ENCODE peak calls at places on chromosome 4, in five cellular contexts. I is suprapubic skin, U is lower leg skin, Z is HCT116, C is sigmoid colon. O is an unnamed sample.

GRCh38 chr4:96630839-96631238 is 790.9 kb downstream of the PDHA2 start:
- DNase-seq in I (no peak), C (no peak), U (no peak), Z (no peak), O (no peak)

GRCh38 chr4:69995526-69996016 is at the start of gene STATH:
- DNase-seq in I (no peak), C (no peak), U (no peak), Z (no peak), O (no peak)

GRCh38 chr4:45741897-45742296 is 382.0 kb downstream of the GABRG1 start:
- DNase-seq in Z (no peak), U (no peak), I (no peak), C (no peak), O (no peak)

GRCh38 chr4:5385741-5386251 is 322.6 kb downstream of the EVC2 start:
- DNase-seq in I (peak), U (no peak), C (no peak), Z (no peak), O (no peak)

GRCh38 chr4:12679217-12679616 is 804.9 kb downstream of the RAB28 start:
- DNase-seq in I (no peak), U (no peak), C (no peak), Z (peak), O (no peak)

GRCh38 chr4:115145393-115146160 is 32.2 kb upstream of the NDST4 start:
- DNase-seq in U (no peak), I (no peak), C (no peak), Z (no peak), O (no peak)

GRCh38 chr4:40200881-40201797 is 4.3 kb downstream of the RHOH start:
- DNase-seq in I (no peak), U (no peak), Z (no peak), C (no peak), O (peak)

GRCh38 chr4:127601029-127601428 is 31.7 kb upstream of the INTU start:
- DNase-seq in U (no peak), C (no peak), I (no peak), Z (no peak), O (no peak)

GRCh38 chr4:147924604-147925412 is 192.9 kb downstream of the ARHGAP10 start:
- DNase-seq in Z (no peak), C (no peak), I (no peak), U (no peak), O (no peak)

GRCh38 chr4:76753814-76754213 is 144.1 kb downstream of the SOWAHB start:
- DNase-seq in Z (no peak), U (no peak), I (no peak), C (no peak), O (no peak)

GRCh38 chr4:4853921-4854648 is 5.4 kb upstream of the MSX1 start:
- DNase-seq in I (no peak), Z (no peak), C (peak), U (no peak), O (no peak)

GRCh38 chr4:8302331-8302730 is 32.8 kb downstream of the HTRA3 start:
- DNase-seq in U (peak), Z (no peak), I (peak), C (peak), O (no peak)

GRCh38 chr4:77355731-77356130 is 198.7 kb downstream of the CCNG2 start:
- DNase-seq in Z (no peak), C (no peak), U (no peak), I (no peak), O (no peak)

GRCh38 chr4:99759346-99759984 is 57.2 kb upstream of the DAPP1 start:
- DNase-seq in C (no peak), I (no peak), Z (no peak), U (no peak), O (no peak)

GRCh38 chr4:8427761-8428287 is 12.7 kb downstream of the ACOX3 start:
- DNase-seq in C (peak), I (no peak), U (peak), Z (no peak), O (peak)

GRCh38 chr4:122221322-122221721 is 69.2 kb downstream of the BLTP1 start:
- DNase-seq in U (no peak), Z (no peak), I (no peak), C (no peak), O (no peak)

GRCh38 chr4:137083571-137083970 is 448.7 kb downstream of the PCDH18 start:
- DNase-seq in U (no peak), Z (no peak), C (no peak), I (no peak), O (no peak)

GRCh38 chr4:55920571-55920970 is 28.2 kb upstream of the CEP135 start:
- DNase-seq in I (no peak), U (no peak), C (no peak), Z (no peak), O (no peak)

GRCh38 chr4:168309781-168310180 is 8.8 kb downstream of the DDX60 start:
- DNase-seq in Z (no peak), C (no peak), I (no peak), U (no peak), O (peak)

GRCh38 chr4:125849869-125850268 is 535.1 kb downstream of the FAT4 start:
- DNase-seq in U (no peak), I (no peak), C (no peak), Z (no peak), O (no peak)

GRCh38 chr4:126071346-126072333 is 756.9 kb downstream of the FAT4 start:
- DNase-seq in U (no peak), C (no peak), Z (no peak), I (no peak), O (no peak)

GRCh38 chr4:16205298-16206164 is 20.7 kb downstream of the TAPT1 start:
- DNase-seq in C (no peak), U (no peak), I (no peak), Z (no peak), O (peak)

GRCh38 chr4:151117371-151117962 is 18.0 kb downstream of the RPS3A start:
- DNase-seq in U (no peak), I (no peak), Z (peak), C (no peak), O (peak)

GRCh38 chr4:126470862-126471261 is 1156.1 kb downstream of the FAT4 start:
- DNase-seq in Z (no peak), C (no peak), I (no peak), U (no peak), O (no peak)

GRCh38 chr4:36687681-36688080 is 406.3 kb downstream of the DTHD1 start:
- DNase-seq in Z (no peak), U (no peak), I (no peak), C (no peak), O (no peak)

GRCh38 chr4:55364691-55365346 is 18.8 kb downstream of the SRD5A3 start:
- DNase-seq in C (no peak), Z (no peak), U (no peak), I (no peak), O (no peak)

GRCh38 chr4:111045992-111046391 is 423.1 kb upstream of the PITX2 start:
- DNase-seq in U (no peak), I (no peak), C (no peak), Z (no peak), O (no peak)

GRCh38 chr4:72631296-72631695 is 62.3 kb upstream of the ADAMTS3 start:
- DNase-seq in C (peak), U (no peak), Z (no peak), I (no peak), O (peak)

GRCh38 chr4:129545599-129546278 is 449.8 kb downstream of the C4orf33 start:
- DNase-seq in I (no peak), U (no peak), Z (no peak), C (peak), O (no peak)

GRCh38 chr4:152696764-152697250 is 17.0 kb upstream of the TMEM154 start:
- DNase-seq in I (no peak), U (no peak), Z (peak), C (no peak), O (no peak)

GRCh38 chr4:10003666-10004065 is 17.6 kb downstream of the SLC2A9 start:
- DNase-seq in I (no peak), C (no peak), Z (no peak), U (no peak), O (no peak)

GRCh38 chr4:148787285-148787684 is 345.1 kb upstream of the NR3C2 start:
- DNase-seq in Z (no peak), U (no peak), I (no peak), C (no peak), O (no peak)

GRCh38 chr4:127364397-127364796 is 268.4 kb upstream of the INTU start:
- DNase-seq in Z (no peak), I (no peak), U (no peak), C (no peak), O (no peak)

GRCh38 chr4:167873536-167873935 is 218.8 kb upstream of the ANXA10 start:
- DNase-seq in I (no peak), U (no peak), Z (no peak), C (no peak), O (no peak)

GRCh38 chr4:74316397-74316796 is 8.1 kb downstream of the EPGN start:
- DNase-seq in C (no peak), U (no peak), I (no peak), Z (no peak), O (peak)

GRCh38 chr4:15914291-15914690 is 24.2 kb downstream of the FGFBP1 start:
- DNase-seq in C (no peak), I (no peak), U (no peak), Z (no peak), O (no peak)

GRCh38 chr4:153509724-153510123 is 43.6 kb downstream of the TMEM131L start:
- DNase-seq in I (no peak), C (no peak), Z (no peak), U (no peak), O (no peak)

GRCh38 chr4:134126955-134127354 is 74.6 kb downstream of the PABPC4L start:
- DNase-seq in C (no peak), Z (no peak), I (no peak), U (no peak), O (no peak)

GRCh38 chr4:6891436-6892170 is 18.0 kb upstream of the TBC1D14 start:
- DNase-seq in Z (no peak), C (no peak), I (no peak), U (peak), O (no peak)

GRCh38 chr4:6893449-6894085 is 16.1 kb upstream of the TBC1D14 start:
- DNase-seq in Z (no peak), U (peak), I (no peak), C (peak), O (peak)

GRCh38 chr4:6894086-6894478 is 15.5 kb upstream of the TBC1D14 start:
- DNase-seq in I (no peak), C (peak), U (no peak), Z (no peak), O (no peak)

GRCh38 chr4:6892909-6893202 is 16.8 kb upstream of the TBC1D14 start:
- DNase-seq in I (no peak), Z (no peak), C (peak), U (no peak), O (no peak)

GRCh38 chr4:6892190-6892908 is 17.3 kb upstream of the TBC1D14 start:
- DNase-seq in U (peak), C (peak), I (no peak), Z (no peak), O (peak)
- TF ChIP-seq POLR2A in U (no peak), C (no peak), I (no peak), Z (no peak), O (peak)

GRCh38 chr4:121091941-121092340 is 19.6 kb upstream of the NDNF start:
- DNase-seq in C (no peak), Z (no peak), I (no peak), U (no peak), O (no peak)
- TF ChIP-seq POLR2A in C (no peak), Z (no peak), I (no peak), U (no peak), O (no peak)

GRCh38 chr4:158211288-158211687 is 1.0 kb downstream of the TMEM144 start:
- DNase-seq in Z (no peak), C (no peak), I (no peak), U (no peak), O (peak)

GRCh38 chr4:158208931-158209640 is 1.2 kb upstream of the TMEM144 start:
- DNase-seq in I (no peak), Z (no peak), C (no peak), U (no peak), O (no peak)

DNA sequence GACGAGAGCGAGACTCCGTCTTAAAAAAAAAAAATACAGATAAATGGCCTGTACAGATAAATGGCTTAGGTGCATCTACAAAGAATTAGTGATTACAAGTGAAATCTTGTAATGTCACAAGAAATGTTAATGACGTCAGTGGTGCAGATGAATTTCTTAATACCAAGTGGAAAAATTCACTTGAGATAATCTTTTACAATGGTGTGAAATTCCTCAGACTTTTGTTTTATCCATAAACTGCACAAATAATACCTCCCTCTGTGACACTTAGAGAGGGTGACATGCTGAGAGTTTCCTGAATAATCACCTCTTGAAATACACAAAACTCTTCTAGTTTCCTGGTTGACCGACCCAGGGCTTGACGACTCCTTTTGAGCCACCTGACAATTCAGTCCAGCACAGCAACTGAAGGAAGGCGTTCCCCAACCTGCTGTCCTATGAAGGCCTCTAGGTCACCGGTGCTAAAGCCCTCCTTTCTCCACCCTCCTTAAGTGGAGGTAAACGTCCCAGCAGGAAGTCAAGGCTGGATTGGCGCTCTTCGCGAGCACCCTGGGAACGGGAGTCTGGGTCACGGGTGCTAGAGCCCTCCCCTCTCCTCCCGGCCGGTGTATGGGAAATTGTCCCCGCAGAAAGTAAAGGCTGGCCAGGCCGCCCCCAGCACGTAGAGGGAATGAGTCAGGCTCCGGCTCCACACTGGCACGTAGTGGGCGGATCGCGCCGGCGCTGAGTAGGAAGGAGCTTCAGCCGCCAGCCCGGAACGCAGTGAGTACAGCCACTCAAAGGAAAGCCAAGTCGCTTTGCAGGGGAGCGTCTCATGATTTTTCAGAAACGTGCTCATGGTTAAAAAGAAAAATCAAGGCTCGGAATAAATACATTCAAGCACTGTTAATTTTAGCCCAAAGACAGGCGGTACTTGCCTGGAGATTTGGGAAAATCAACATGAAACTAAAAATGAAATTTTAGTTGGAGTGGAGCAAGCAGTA is at the start of gene TMEM144:
- DNase-seq in U (peak), I (peak), Z (peak), C (peak), O (peak)
- TF ChIP-seq POLR2A in U (no peak), I (peak), Z (peak), C (peak), O (peak)

GRCh38 chr4:108117473-108118182 is 51.1 kb downstream of the LEF1 start:
- DNase-seq in Z (no peak), I (no peak), C (no peak), U (no peak), O (peak)

GRCh38 chr4:108116423-108117168 is 52.1 kb downstream of the LEF1 start:
- DNase-seq in C (no peak), Z (no peak), U (no peak), I (no peak), O (no peak)

GRCh38 chr4:108120789-108121188 is 47.9 kb downstream of the LEF1 start:
- DNase-seq in U (no peak), Z (no peak), C (no peak), I (no peak), O (no peak)

GRCh38 chr4:108118505-108118904 is 50.2 kb downstream of the LEF1 start:
- DNase-seq in I (no peak), U (no peak), Z (no peak), C (no peak), O (no peak)

DNA sequence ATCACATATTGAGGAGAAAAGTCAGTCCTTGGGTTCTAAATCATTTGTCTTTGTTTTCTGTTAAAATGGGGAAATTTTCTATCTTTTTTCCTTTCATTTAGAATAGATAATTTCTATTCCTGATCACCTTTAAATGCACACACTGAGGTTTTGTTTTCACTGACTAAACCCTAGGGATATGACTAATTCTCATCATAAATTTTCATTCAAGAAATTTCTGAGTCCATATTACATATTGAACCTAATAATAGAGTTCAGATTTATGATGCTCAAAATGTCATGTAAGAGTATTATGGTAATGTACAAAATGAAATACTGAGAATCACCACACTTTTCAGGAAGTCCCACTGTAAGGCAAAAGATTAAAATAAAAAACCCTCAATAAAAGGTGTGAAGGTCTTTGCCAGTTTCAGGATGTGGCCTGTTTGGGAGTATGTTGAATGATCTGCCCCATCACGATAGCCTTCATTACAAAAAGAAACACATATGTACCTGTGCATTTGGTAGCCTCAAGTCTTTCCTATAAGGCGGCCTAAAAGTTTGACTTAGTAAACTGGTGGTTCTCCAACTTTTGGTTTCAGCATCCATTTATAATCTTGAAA is 49.4 kb downstream of the LEF1 start:
- DNase-seq in C (no peak), U (no peak), Z (no peak), I (no peak), O (no peak)
- TF ChIP-seq POLR2A in C (no peak), U (no peak), Z (no peak), I (no peak), O (no peak)

DNA sequence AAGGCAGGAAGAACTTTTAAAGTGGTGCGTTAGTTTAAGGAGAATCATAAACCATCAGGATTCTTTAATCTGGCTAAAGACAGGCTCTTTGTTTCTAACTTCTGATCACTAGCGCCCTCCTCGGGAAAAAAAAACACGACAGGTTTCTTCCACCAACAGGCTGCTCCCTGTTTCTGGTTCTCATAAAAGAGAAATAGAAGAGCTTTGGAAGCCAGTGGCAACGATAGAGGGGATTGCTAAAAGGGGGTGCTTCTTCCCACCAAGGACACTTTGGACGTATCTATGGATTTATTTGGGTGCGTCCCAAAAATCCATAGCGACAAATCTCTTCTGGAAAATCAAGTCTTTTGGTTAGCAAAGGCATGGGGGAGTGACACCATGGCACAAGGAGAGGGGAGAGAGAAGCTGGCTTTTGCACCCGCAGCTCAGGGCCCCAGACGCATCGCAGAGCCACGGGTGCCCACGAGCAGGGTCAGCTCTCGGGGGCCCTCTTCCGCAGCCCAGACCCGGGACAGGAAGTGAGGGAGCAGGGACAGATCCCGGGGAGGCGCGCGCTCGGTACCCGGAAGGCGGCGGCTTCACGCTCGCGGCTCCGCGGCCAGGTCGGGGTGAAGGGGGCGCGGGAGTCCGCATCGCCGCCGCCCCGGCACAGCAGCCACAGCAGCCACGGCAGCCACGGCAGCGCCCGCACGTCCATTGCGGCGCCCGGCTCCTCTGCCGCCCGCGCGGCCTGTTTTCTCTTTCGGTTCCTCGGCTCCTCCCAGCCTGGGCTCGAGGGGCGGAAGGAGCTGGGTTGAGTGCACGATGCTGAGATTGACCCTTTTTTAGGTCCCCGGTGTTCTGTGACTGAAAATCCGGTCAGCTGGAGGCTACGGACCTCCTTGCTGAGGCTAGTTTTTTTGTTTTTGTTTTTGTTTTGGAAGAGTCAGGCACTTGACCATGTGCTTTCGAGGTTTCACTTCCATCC is at the start of gene CTSO:
- DNase-seq in U (peak), I (peak), C (peak), Z (peak), O (peak)
- TF ChIP-seq POLR2A in U (no peak), I (peak), C (no peak), Z (peak), O (peak)

DNA sequence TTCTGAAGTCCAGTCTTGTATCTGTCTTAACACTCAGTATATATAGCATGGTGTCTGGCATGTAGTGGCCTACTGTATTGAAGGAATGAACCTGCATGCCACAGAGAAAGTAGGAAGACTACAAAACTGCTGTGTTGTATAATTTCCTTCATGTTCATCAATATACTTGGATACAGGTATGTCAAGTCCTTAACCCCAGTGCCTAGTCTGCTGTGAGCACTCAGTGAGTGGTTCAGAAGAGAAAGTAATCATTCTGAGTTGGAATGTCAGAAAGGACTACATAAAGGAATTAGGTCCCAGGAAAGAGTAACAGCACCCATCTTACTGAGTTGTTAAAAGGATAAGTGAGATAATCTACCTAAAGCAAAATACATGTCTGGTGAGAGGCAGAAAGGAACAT is 32.0 kb downstream of the ABCE1 start:
- DNase-seq in I (no peak), Z (no peak), C (no peak), U (no peak), O (no peak)
- TF ChIP-seq POLR2A in I (no peak), Z (no peak), C (no peak), U (no peak), O (no peak)

O was measured in erythroblast.